ENCODE peak calls at places on chromosomes 1 and 21, in nine cellular contexts. W is cardiac fibroblast, Z is type B pancreatic cell, F is lower leg skin, D is HFFc6, A is brain microvascular endothelial cell, H is H9, V is upper lobe of right lung, U is endothelial cell. L is an unnamed sample.

GRCh38 chr1:1081311-1082238 is 7.5 kb upstream of the RNF223 start:
- DNase-seq in W (no peak), Z (peak), F (peak), D (no peak), A (no peak), H (no peak), V (peak), U (no peak), L (no peak)

GRCh38 chr1:235063068-235063765 is 65.4 kb downstream of the TOMM20 start:
- DNase-seq in W (no peak), Z (no peak), F (no peak), D (no peak), A (no peak), H (no peak), V (peak), U (no peak), L (no peak)

GRCh38 chr1:8113257-8114220 is 87.4 kb upstream of the ERRFI1 start:
- DNase-seq in W (peak), Z (no peak), F (no peak), D (no peak), A (no peak), H (no peak), V (no peak), U (no peak), L (peak)

GRCh38 chr1:41619511-41620364 is 135.3 kb upstream of the EDN2 start:
- DNase-seq in W (no peak), Z (peak), F (no peak), D (no peak), A (no peak), H (no peak), V (no peak), U (no peak), L (no peak)

GRCh38 chr1:212650228-212650627 is 41.7 kb downstream of the ATF3 start:
- DNase-seq in W (no peak), Z (no peak), F (no peak), D (no peak), A (no peak), H (no peak), V (no peak), U (no peak), L (no peak)

GRCh38 chr1:97050501-97050900 is 328.9 kb downstream of the PTBP2 start:
- DNase-seq in W (peak), Z (no peak), F (no peak), D (peak), A (peak), H (no peak), V (no peak), U (peak), L (no peak)

GRCh38 chr1:26280333-26281042 is 602 bp downstream of the SH3BGRL3 start:
- DNase-seq in W (no peak), Z (no peak), F (peak), D (peak), A (peak), H (no peak), V (no peak), U (no peak), L (no peak)

GRCh38 chr1:170562644-170563338 is 30.8 kb downstream of the GORAB start:
- DNase-seq in W (peak), Z (no peak), F (peak), D (peak), A (peak), H (peak), V (peak), U (no peak), L (no peak)

GRCh38 chr1:30255111-30255510 is 468.3 kb downstream of the MATN1 start:
- DNase-seq in W (no peak), Z (no peak), F (no peak), D (no peak), A (no peak), H (no peak), V (no peak), U (no peak), L (no peak)

GRCh38 chr1:906532-907420 is 16.9 kb upstream of the SAMD11 start:
- DNase-seq in W (peak), Z (peak), F (peak), D (peak), A (peak), H (peak), V (peak), U (no peak), L (no peak)

GRCh38 chr21:45421846-45422775 is 17.1 kb downstream of the COL18A1 start:
- DNase-seq in W (no peak), Z (no peak), F (peak), D (no peak), A (no peak), H (no peak), V (peak), U (no peak), L (no peak)

GRCh38 chr1:185732941-185733340 is 1.2 kb upstream of the HMCN1 start:
- DNase-seq in W (no peak), Z (no peak), F (no peak), D (no peak), A (no peak), H (no peak), V (no peak), U (no peak), L (no peak)

GRCh38 chr1:98342556-98342955 is 319.0 kb upstream of the SNX7 start:
- DNase-seq in W (no peak), Z (no peak), F (no peak), D (peak), A (peak), H (no peak), V (no peak), U (no peak), L (no peak)

GRCh38 chr1:24351918-24352637 is 32.9 kb downstream of the GRHL3 start:
- DNase-seq in W (peak), Z (no peak), F (no peak), D (peak), A (peak), H (no peak), V (no peak), U (no peak), L (no peak)

GRCh38 chr1:218480691-218481099 is 135.6 kb downstream of the TGFB2 start:
- DNase-seq in W (peak), Z (no peak), F (no peak), D (peak), A (no peak), H (no peak), V (no peak), U (no peak), L (no peak)

GRCh38 chr21:43774163-43774562 is 1.9 kb downstream of the CSTB start:
- DNase-seq in W (no peak), Z (no peak), F (no peak), D (no peak), A (no peak), H (no peak), V (no peak), U (no peak), L (no peak)

GRCh38 chr1:47738560-47739182 is 258.5 kb downstream of the TRABD2B start:
- DNase-seq in W (peak), Z (no peak), F (peak), D (no peak), A (no peak), H (peak), V (no peak), U (peak), L (peak)

GRCh38 chr1:245298781-245299180 is 144.0 kb downstream of the KIF26B start:
- DNase-seq in W (peak), Z (no peak), F (no peak), D (peak), A (no peak), H (no peak), V (no peak), U (no peak), L (no peak)

GRCh38 chr21:31804008-31804394 is 68.8 kb upstream of the HUNK start:
- DNase-seq in W (no peak), Z (no peak), F (no peak), D (no peak), A (no peak), H (no peak), V (no peak), U (no peak), L (no peak)

GRCh38 chr1:6922096-6922931 is 137.1 kb downstream of the CAMTA1 start:
- DNase-seq in W (peak), Z (no peak), F (peak), D (peak), A (peak), H (no peak), V (no peak), U (no peak), L (no peak)

GRCh38 chr21:44010429-44010828 is 1.7 kb upstream of the TRAPPC10 start:
- DNase-seq in W (no peak), Z (no peak), F (no peak), D (no peak), A (peak), H (peak), V (no peak), U (no peak), L (no peak)

GRCh38 chr1:40036574-40036973 is 4.0 kb upstream of the CAP1 start:
- DNase-seq in W (peak), Z (no peak), F (no peak), D (peak), A (peak), H (no peak), V (no peak), U (no peak), L (no peak)

GRCh38 chr1:40030528-40031135 is 9.9 kb upstream of the CAP1 start:
- DNase-seq in W (peak), Z (no peak), F (no peak), D (no peak), A (peak), H (no peak), V (no peak), U (no peak), L (no peak)

GRCh38 chr1:40032240-40032891 is 8.2 kb upstream of the CAP1 start:
- DNase-seq in W (peak), Z (no peak), F (no peak), D (peak), A (peak), H (peak), V (no peak), U (peak), L (peak)

GRCh38 chr1:40038693-40039092 is 1.8 kb upstream of the CAP1 start:
- DNase-seq in W (no peak), Z (no peak), F (no peak), D (no peak), A (no peak), H (no peak), V (no peak), U (no peak), L (no peak)

DNA sequence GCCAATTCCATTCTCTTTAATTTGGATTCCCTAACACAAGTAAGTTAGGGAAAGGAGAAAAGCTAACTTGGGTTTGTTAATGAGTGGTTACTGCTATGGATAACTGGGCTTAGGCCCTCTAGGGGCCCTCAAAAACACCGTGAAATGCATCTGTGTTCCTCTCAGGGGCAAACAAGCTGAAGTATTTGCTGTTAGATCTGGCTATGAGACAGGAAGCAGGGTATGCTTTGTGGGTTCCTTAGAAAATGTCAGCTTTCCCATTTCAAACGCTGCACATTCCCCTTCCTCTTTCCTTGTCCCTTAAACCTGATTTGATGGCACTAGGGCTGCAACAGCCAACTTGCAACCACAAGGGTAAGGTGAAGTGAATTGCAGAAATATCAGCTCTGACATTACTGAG is 5.7 kb upstream of the CAP1 start:
- DNase-seq in W (no peak), Z (no peak), F (no peak), D (no peak), A (no peak), H (no peak), V (no peak), U (no peak), L (no peak)
- TF ChIP-seq CTCF in W (no peak), Z (no peak), F (no peak), D (no peak), A (no peak), H (no peak), V (no peak), U (no peak), L (no peak)

DNA sequence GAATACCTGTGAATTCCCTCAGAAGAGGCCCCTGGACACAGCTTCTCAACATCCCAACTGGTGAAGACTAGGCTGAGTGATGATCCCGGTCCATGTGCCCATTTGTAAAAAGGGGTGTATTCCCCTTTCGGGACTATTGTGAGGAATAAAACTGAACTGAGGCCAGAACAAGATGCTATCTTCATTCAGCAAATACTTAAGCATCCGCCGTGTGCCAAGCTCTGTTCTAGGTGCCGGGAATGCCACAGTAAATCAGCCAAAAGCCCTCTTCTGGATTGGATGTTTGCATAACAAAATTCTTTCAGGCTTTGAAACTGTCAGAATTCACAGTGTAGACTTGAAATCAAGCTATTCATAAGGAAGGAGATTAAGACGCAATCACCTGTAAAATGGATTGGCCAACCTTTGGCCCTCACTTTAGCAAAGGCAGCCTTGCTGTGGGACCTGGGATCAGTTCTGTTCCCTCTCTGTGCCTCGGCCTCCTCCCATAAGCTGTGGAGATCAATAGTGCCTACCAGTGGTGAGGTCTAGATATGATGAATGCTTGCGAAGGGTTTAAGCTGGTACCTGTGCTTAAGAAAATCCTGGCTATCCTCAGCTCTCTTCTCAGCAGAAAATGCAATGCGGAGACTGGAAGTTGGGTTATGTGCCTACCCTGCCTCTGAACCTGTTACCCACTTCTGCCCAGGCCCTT is 1.8 kb downstream of the ALPL start:
- DNase-seq in W (peak), Z (no peak), F (no peak), D (no peak), A (no peak), H (no peak), V (no peak), U (no peak), L (no peak)
- TF ChIP-seq CTCF in W (no peak), Z (no peak), F (no peak), D (peak), A (peak), H (peak), V (no peak), U (no peak), L (no peak)

GRCh38 chr1:77349275-77349674 is 67.5 kb downstream of the AK5 start:
- DNase-seq in W (no peak), Z (no peak), F (no peak), D (no peak), A (no peak), H (no peak), V (no peak), U (no peak), L (no peak)
- TF ChIP-seq CTCF in W (no peak), Z (no peak), F (no peak), D (no peak), A (no peak), H (no peak), V (no peak), U (no peak), L (no peak)

DNA sequence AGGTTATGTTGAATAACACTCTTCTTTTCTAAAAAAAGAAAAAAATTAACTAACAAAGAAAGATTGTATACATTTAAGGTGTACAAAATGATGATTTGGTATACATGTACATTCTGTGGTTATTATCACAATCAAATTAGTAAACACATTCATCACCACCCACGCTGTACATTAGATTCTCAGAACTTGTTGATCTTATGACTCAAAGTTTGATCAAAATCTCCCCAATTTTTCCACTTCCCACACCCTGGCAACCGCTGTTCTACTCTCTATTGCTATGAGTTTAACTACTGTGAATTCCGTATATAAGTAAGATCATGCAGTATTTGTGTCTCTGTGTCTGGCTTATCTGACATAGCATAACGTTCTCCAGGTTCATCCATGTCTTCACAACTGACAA is 469.5 kb upstream of the CHRM3 start:
- DNase-seq in W (no peak), Z (no peak), F (no peak), D (peak), A (no peak), H (no peak), V (no peak), U (no peak), L (no peak)
- TF ChIP-seq CTCF in W (no peak), Z (no peak), F (no peak), D (no peak), A (no peak), H (no peak), V (no peak), U (no peak), L (no peak)

GRCh38 chr1:243483084-243483845 is 227.4 kb downstream of the SDCCAG8 start:
- DNase-seq in W (no peak), Z (no peak), F (no peak), D (no peak), A (no peak), H (peak), V (no peak), U (peak), L (peak)
- TF ChIP-seq CTCF in W (no peak), Z (peak), F (no peak), D (peak), A (peak), H (peak), V (no peak), U (no peak), L (peak)

L was measured in neural crest cell.